ENCODE peak calls at places on chromosomes 16 and 17, in five cellular contexts. Q, Z, D, G and P are unnamed samples.

GRCh38 chr16:23901178-23902131 is 65.7 kb downstream of the PRKCB start:
- DNase-seq in Q (no peak), Z (no peak), D (no peak), G (peak; percentile 33), P (peak; percentile 57)

GRCh38 chr16:70778901-70779309 is 22.1 kb downstream of the VAC14 start:
- DNase-seq in Q (peak; percentile 90), Z (peak; percentile 72), D (no peak), G (peak; percentile 92), P (peak; percentile 86)

GRCh38 chr17:28551421-28552186 is 820 bp downstream of the UNC119 start:
- DNase-seq in Q (peak; percentile 62), Z (no peak), D (no peak), G (peak; percentile 40), P (no peak)

GRCh38 chr16:53881371-53881770 is 177.4 kb downstream of the FTO start:
- DNase-seq in Q (peak; percentile 93), Z (peak; percentile 79), D (no peak), G (no peak), P (no peak)

GRCh38 chr16:89744813-89745212 is 23.5 kb downstream of the ZNF276 start:
- DNase-seq in Q (no peak), Z (no peak), D (no peak), G (no peak), P (no peak)

GRCh38 chr16:54447606-54448440 is 161.2 kb upstream of the IRX3 start:
- DNase-seq in Q (peak; percentile 97), Z (peak; percentile 62), D (no peak), G (no peak), P (no peak)

GRCh38 chr17:77719806-77720205 is 238.7 kb upstream of the TNRC6C start:
- DNase-seq in Q (no peak), Z (no peak), D (no peak), G (no peak), P (no peak)

GRCh38 chr16:2036200-2036966 is 9.7 kb downstream of the NHERF2 start:
- DNase-seq in Q (no peak), Z (no peak), D (no peak), G (no peak), P (no peak)

GRCh38 chr17:82441686-82442487 is 8.7 kb downstream of the CYBC1 start:
- DNase-seq in Q (no peak), Z (no peak), D (no peak), G (no peak), P (no peak)

DNA sequence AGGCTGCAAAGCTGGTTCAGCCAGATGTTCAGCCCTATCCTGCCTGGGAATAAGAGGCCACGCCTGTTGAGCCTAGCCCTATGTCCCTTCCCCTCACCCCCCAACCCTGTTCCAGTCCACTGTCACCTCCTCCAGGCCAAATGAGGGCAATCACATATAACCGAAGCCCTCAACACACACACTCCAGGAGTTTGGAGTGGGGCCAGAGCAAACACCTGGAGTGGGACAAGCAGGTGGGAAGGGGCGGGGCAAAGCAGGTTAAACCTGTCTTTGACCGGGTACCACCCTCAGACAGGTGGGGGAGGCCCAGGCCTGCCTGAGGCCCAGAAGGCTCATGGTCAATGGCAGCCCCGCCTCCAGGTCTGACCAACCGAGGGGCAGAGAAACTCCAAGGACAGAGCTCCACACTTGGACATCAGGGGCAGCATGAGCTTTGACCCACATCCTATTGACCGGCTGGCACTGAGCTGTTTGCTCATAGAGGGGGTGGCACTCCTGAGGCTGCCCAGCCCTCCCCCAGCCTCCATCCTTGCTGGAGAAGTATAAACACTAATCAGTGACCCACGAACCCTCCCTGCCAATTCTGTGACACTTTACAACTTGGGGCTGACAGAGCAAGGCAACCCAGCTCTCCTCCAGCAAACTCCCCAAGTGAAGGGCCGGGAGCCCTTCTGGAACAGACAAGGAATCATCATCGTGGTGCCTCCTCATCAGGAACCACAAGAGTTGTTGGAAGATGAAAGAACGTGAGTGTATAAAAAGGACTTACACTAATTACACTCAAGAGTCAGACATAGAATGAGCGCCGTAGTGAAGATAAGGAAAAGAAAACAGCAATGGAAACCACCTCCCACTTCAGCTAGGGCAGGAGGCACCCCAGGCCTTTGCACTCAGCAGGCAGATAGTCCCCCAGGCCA is 1.5 kb downstream of the ESRP2 start:
- DNase-seq in Q (no peak), Z (peak; percentile 90), D (no peak), G (no peak), P (peak; percentile 71)
- TF ChIP-seq EZH2phosphoT487 in Q (no peak), Z (no peak), D (no peak), G (no peak), P (no peak)

GRCh38 chr17:7579839-7580630 is 597 bp downstream of the CD68 start:
- DNase-seq in Q (no peak), Z (no peak), D (peak; percentile 18), G (no peak), P (no peak)
- H3F3A ChIP-seq in Q (peaks cover 51% of the 10 kb centered on the region), Z (peaks cover 31% of the 10 kb centered on the region), D (peaks cover 64% of the 10 kb centered on the region), G (peaks cover 79% of the 10 kb centered on the region), P (peaks cover 67% of the 10 kb centered on the region)

GRCh38 chr17:72432143-72432604 is 311.4 kb downstream of the SOX9 start:
- DNase-seq in Q (peak; percentile 50), Z (no peak), D (no peak), G (no peak), P (no peak)
- TF ChIP-seq EZH2phosphoT487 in Q (no peak), Z (no peak), D (no peak), G (no peak), P (no peak)

DNA sequence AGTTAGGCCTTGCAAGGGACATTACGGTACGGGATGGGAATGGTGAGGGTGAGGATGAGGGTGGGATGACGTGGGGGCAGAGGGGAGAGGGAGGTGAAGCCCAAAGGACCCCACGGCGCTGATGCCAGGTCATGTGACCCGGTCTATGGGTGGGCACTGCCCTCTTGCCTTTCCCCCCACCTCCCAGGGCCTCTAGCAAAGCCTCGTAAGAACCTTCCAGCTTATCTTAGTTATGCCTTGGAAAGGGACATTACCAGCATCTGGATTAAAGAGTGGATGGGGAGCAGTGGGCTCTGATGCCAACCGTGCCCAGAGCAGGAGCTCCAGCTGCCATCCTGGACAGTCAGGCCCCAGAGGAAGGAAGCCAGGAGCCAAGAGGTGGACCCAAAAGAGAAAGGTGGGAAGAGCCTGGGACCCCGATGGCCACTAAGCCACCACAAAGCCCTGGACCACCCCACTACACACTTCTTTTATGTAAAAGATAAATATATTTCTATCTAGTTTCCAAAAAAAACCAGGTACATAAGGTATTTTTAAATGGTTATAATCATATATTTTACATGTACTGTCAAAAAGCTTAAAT is 40.9 kb downstream of the TK2 start:
- DNase-seq in Q (no peak), Z (no peak), D (no peak), G (no peak), P (no peak)
- H3F3A ChIP-seq in Q (peaks cover 26% of the 10 kb centered on the region), Z (peaks cover 6% of the 10 kb centered on the region), D (no peaks in the 10 kb centered on the region), G (peaks cover 26% of the 10 kb centered on the region), P (no peaks in the 10 kb centered on the region)

GRCh38 chr16:12186774-12187335 is 210.3 kb downstream of the SNX29 start:
- DNase-seq in Q (peak; percentile 36), Z (peak; percentile 62), D (no peak), G (no peak), P (no peak)

GRCh38 chr16:12185563-12185962 is 209.0 kb downstream of the SNX29 start:
- DNase-seq in Q (no peak), Z (no peak), D (no peak), G (no peak), P (no peak)

GRCh38 chr16:12187939-12188673 is 211.6 kb downstream of the SNX29 start:
- DNase-seq in Q (peak; percentile 72), Z (no peak), D (no peak), G (no peak), P (no peak)

GRCh38 chr16:12191102-12191501 is 214.6 kb downstream of the SNX29 start:
- DNase-seq in Q (no peak), Z (no peak), D (no peak), G (no peak), P (no peak)

GRCh38 chr16:12188674-12189249 is 212.2 kb downstream of the SNX29 start:
- DNase-seq in Q (peak; percentile 76), Z (no peak), D (no peak), G (no peak), P (no peak)
- TF ChIP-seq EZH2phosphoT487 in Q (no peak), Z (no peak), D (no peak), G (no peak), P (no peak)

GRCh38 chr16:35908152-35908551 is 2448.7 kb downstream of the TP53TG3F start:
- DNase-seq in Q (no peak), Z (no peak), D (no peak), G (no peak), P (no peak)
- H3F3A ChIP-seq in Q (no peaks in the 10 kb centered on the region), Z (no peaks in the 10 kb centered on the region), D (no peaks in the 10 kb centered on the region), G (no peaks in the 10 kb centered on the region), P (no peaks in the 10 kb centered on the region)

GRCh38 chr17:39208893-39209292 is 8.8 kb downstream of the RPL19 start:
- DNase-seq in Q (no peak), Z (no peak), D (peak; percentile 91), G (peak; percentile 67), P (no peak)
- TF ChIP-seq EZH2phosphoT487 in Q (no peak), Z (no peak), D (no peak), G (no peak), P (no peak)

GRCh38 chr16:57618306-57619132 is 9.9 kb upstream of the ADGRG1 start:
- DNase-seq in Q (peak; percentile 25), Z (peak; percentile 53), D (no peak), G (no peak), P (no peak)

GRCh38 chr16:57616241-57616640 is 12.2 kb upstream of the ADGRG1 start:
- DNase-seq in Q (no peak), Z (no peak), D (no peak), G (no peak), P (no peak)

GRCh38 chr16:57619133-57619605 is 9.3 kb upstream of the ADGRG1 start:
- DNase-seq in Q (no peak), Z (no peak), D (no peak), G (no peak), P (no peak)

GRCh38 chr16:57616871-57617270 is 11.6 kb upstream of the ADGRG1 start:
- DNase-seq in Q (no peak), Z (no peak), D (no peak), G (no peak), P (no peak)

GRCh38 chr16:57617604-57618111 is 10.8 kb upstream of the ADGRG1 start:
- DNase-seq in Q (no peak), Z (no peak), D (no peak), G (no peak), P (no peak)
- H3F3A ChIP-seq in Q (no peaks in the 10 kb centered on the region), Z (no peaks in the 10 kb centered on the region), D (no peaks in the 10 kb centered on the region), G (no peaks in the 10 kb centered on the region), P (no peaks in the 10 kb centered on the region)

DNA sequence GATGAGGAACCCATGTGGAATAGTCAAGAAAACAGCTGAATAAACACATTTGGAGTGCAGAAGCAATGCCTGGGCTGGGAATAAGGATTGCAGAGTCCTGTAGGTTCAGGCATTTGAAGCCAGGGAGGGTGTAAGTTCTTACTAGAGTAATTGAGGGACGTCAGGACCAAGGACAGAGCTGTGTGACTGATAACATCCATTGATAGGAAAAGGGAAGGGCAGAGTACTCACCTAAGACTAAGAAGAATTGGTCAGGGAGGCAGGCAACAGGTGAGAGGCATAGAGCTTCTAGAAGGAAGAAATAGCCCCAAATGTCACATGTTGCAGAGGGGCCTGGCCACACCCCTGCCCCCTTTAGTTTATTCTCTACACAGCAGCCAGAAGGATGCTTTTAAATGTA is 79.8 kb upstream of the TMEM132E start:
- DNase-seq in Q (peak; percentile 40), Z (peak; percentile 19), D (peak; percentile 63), G (peak; percentile 86), P (peak; percentile 91)
- TF ChIP-seq EZH2phosphoT487 in Q (no peak), Z (no peak), D (no peak), G (no peak), P (no peak)